ENCODE peak calls at places on chromosomes 5 and 9, in six cellular contexts. C, W, R, K, H and G are unnamed samples.

GRCh38 chr5:119397518-119398380 is 41.9 kb downstream of the TNFAIP8 start:
- DNase-seq in C (peak; percentile 57), K (peak; percentile 81), H (no peak), W (peak; percentile 8), R (no peak), G (peak; percentile 57)

GRCh38 chr5:53034832-53035231 is 45.7 kb downstream of the ITGA2 start:
- DNase-seq in H (no peak), W (no peak), R (no peak), K (no peak), C (no peak), G (no peak)

GRCh38 chr9:35935755-35936509 is 22.0 kb downstream of the OR2S2 start:
- DNase-seq in H (no peak), K (no peak), R (no peak), C (no peak), W (no peak), G (no peak)

GRCh38 chr9:107740088-107740980 is 250.8 kb upstream of the KLF4 start:
- DNase-seq in C (no peak), W (no peak), H (no peak), R (no peak), K (no peak), G (no peak)

GRCh38 chr5:119435436-119436132 is 16.7 kb upstream of the HSD17B4 start:
- DNase-seq in R (peak; percentile 31), C (peak; percentile 62), H (peak; percentile 55), W (peak; percentile 72), K (peak; percentile 44), G (peak; percentile 82)

GRCh38 chr5:138979684-138980275 is 104.6 kb upstream of the LRRTM2 start:
- DNase-seq in C (no peak), H (no peak), W (no peak), R (no peak), K (no peak), G (peak; percentile 25)

GRCh38 chr9:94675008-94675841 is 35.9 kb upstream of the FBP1 start:
- DNase-seq in C (peak; percentile 48), W (no peak), H (no peak), K (no peak), R (no peak), G (no peak)

GRCh38 chr5:55438931-55439477 is 95.8 kb downstream of the PLPP1 start:
- DNase-seq in W (peak; percentile 29), R (no peak), K (no peak), C (no peak), H (peak; percentile 20), G (no peak)

GRCh38 chr9:111897831-111898144 is 1.2 kb downstream of the UGCG start:
- DNase-seq in H (no peak), K (peak; percentile 74), W (no peak), R (no peak), C (peak; percentile 55), G (peak; percentile 59)

GRCh38 chr5:149633671-149634350 is 52.5 kb downstream of the ARHGEF37 start:
- DNase-seq in K (no peak), C (no peak), H (no peak), R (no peak), W (no peak), G (no peak)

GRCh38 chr9:19637084-19637483 is 151.8 kb downstream of the SLC24A2 start:
- DNase-seq in H (no peak), W (no peak), C (no peak), R (no peak), K (no peak), G (no peak)

GRCh38 chr5:179974946-179975712 is 67.4 kb upstream of the TBC1D9B start:
- DNase-seq in C (peak; percentile 33), K (no peak), H (peak; percentile 32), W (peak; percentile 46), R (peak; percentile 30), G (peak; percentile 66)

GRCh38 chr9:89606567-89607311 is 1.9 kb downstream of the GADD45G start:
- DNase-seq in K (no peak), H (no peak), C (peak; percentile 10), W (no peak), R (peak; percentile 83), G (peak; percentile 69)

GRCh38 chr9:70589571-70590263 is 175.3 kb upstream of the KLF9 start:
- DNase-seq in R (no peak), C (peak; percentile 90), W (no peak), K (no peak), H (no peak), G (no peak)

GRCh38 chr9:94086468-94086867 is 2.2 kb downstream of the PTPDC1 start:
- DNase-seq in H (no peak), K (no peak), C (peak; percentile 67), R (no peak), W (no peak), G (no peak)

GRCh38 chr5:54986269-54986654 is 869 bp upstream of the ESM1 start:
- DNase-seq in W (no peak), H (no peak), K (no peak), C (peak; percentile 86), R (no peak), G (no peak)

GRCh38 chr5:108659531-108659930 is 88.2 kb upstream of the FER start:
- DNase-seq in W (no peak), C (no peak), K (no peak), H (no peak), R (no peak), G (no peak)

GRCh38 chr5:178215263-178216002 is 11.1 kb downstream of the HNRNPAB start:
- DNase-seq in C (no peak), K (no peak), R (no peak), H (no peak), W (no peak), G (peak; percentile 44)

GRCh38 chr5:151924564-151925395 is at the start of gene GLRA1:
- DNase-seq in R (peak; percentile 60), H (peak; percentile 24), W (peak; percentile 17), C (peak; percentile 28), K (no peak), G (peak; percentile 65)

GRCh38 chr9:70404261-70404660 is 10.2 kb downstream of the KLF9 start:
- DNase-seq in C (no peak), K (no peak), R (no peak), W (no peak), H (no peak), G (peak; percentile 8)

GRCh38 chr9:108416321-108416720 is 439.5 kb downstream of the ACTL7B start:
- DNase-seq in R (no peak), K (no peak), H (peak; percentile 51), W (peak; percentile 18), C (no peak), G (peak; percentile 8)

GRCh38 chr9:97109194-97109811 is 70.4 kb upstream of the CTSV start:
- DNase-seq in W (peak; percentile 52), K (peak; percentile 1), R (peak; percentile 7), C (peak; percentile 67), H (peak; percentile 64), G (peak; percentile 50)

GRCh38 chr5:154868702-154869101 is 10.3 kb downstream of the CNOT8 start:
- DNase-seq in H (no peak), C (no peak), R (peak; percentile 22), K (no peak), W (peak; percentile 38), G (peak; percentile 23)

GRCh38 chr5:1298067-1298551 is 3.2 kb upstream of the TERT start:
- DNase-seq in K (no peak), R (no peak), C (no peak), H (no peak), W (no peak), G (no peak)

GRCh38 chr5:1298723-1299510 is 4.0 kb upstream of the TERT start:
- DNase-seq in K (no peak), H (no peak), R (no peak), W (no peak), C (no peak), G (peak; percentile 85)

GRCh38 chr5:1300581-1301083 is 5.8 kb upstream of the TERT start:
- DNase-seq in H (no peak), W (no peak), K (no peak), C (no peak), R (no peak), G (no peak)

GRCh38 chr5:1299511-1299850 is 4.6 kb upstream of the TERT start:
- DNase-seq in R (no peak), H (no peak), W (no peak), K (no peak), C (no peak), G (peak; percentile 52)

GRCh38 chr5:1299961-1300360 is 5.1 kb upstream of the TERT start:
- DNase-seq in K (no peak), C (no peak), H (no peak), R (no peak), W (no peak), G (no peak)
- TF ChIP-seq MAX in K (no peak), C (no peak), H (no peak), R (no peak), W (no peak), G (no peak)

GRCh38 chr5:170632266-170632984 is 128.6 kb downstream of the KCNIP1 start:
- DNase-seq in K (no peak), R (peak; percentile 24), H (no peak), C (no peak), W (peak; percentile 36), G (no peak)
- H3K4me3 ChIP-seq in K (no peak overlapping the region), R (no peak overlapping the region), H (no peak overlapping the region), C (no peak overlapping the region), W (peak overlapping the region; percentile 41), G (no peak overlapping the region)

DNA sequence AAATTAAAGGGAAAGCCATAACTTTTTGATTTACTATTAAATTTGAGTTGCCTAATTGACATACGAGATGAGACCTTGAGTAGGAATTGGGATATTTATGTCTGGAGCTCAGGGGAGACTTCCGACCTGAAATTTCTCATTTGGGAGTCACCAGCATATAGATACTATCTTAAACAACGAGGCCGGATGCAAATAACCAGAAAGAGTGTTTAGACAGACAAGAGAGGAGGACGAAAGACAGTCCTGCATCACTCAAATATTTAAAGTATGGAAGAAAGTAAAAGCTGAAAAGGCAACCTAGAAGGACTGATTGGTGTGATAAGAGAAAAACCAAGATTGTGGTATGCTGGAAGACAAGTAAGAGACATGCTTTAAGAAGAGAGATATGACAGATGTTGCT is 675.0 kb upstream of the NUDT12 start:
- DNase-seq in K (no peak), R (no peak), H (no peak), C (no peak), W (no peak), G (no peak)
- TF ChIP-seq MYC in K (no peak), R (no peak), H (no peak), C (no peak), W (no peak), G (no peak)

GRCh38 chr9:91145496-91145895 is 216.2 kb downstream of the AUH start:
- DNase-seq in H (no peak), K (no peak), C (no peak), W (no peak), R (no peak), G (no peak)

GRCh38 chr9:91146391-91147019 is 215.2 kb downstream of the AUH start:
- DNase-seq in H (no peak), C (no peak), W (no peak), K (no peak), R (no peak), G (no peak)

GRCh38 chr9:91143162-91143561 is 218.6 kb downstream of the AUH start:
- DNase-seq in C (no peak), W (no peak), K (no peak), R (no peak), H (no peak), G (no peak)

GRCh38 chr9:91143642-91144041 is 218.1 kb downstream of the AUH start:
- DNase-seq in H (no peak), W (no peak), C (no peak), R (no peak), K (no peak), G (no peak)

GRCh38 chr9:91144782-91145181 is 216.9 kb downstream of the AUH start:
- DNase-seq in C (no peak), R (no peak), W (no peak), K (no peak), H (no peak), G (no peak)
- TF ChIP-seq MAX in C (no peak), R (no peak), W (no peak), K (no peak), H (no peak), G (no peak)